ENCODE peak calls at places on chromosomes 11 and 22, in four cellular contexts. D is MM.1S, W is GM23338, S is PC-3. U is an unnamed sample.
A peak's percentile ranks its signal among the peaks of the same experiment; 100 is the strongest.

GRCh38 chr11:30741039-30741550 is 154.9 kb upstream of the MPPED2 start:
- DNase-seq in S (no peak), D (no peak), W (no peak), U (peak; percentile 68)

GRCh38 chr11:102599642-102600261 is 25.4 kb downstream of the MMP20 start:
- DNase-seq in W (no peak), D (no peak), S (peak; percentile 96), U (peak; percentile 72)

GRCh38 chr11:93500759-93501158 is 42.4 kb downstream of the SMCO4 start:
- DNase-seq in W (no peak), S (no peak), D (no peak), U (no peak)

GRCh38 chr11:40139507-40139906 is 1319.9 kb downstream of the LRRC4C start:
- DNase-seq in S (no peak), D (no peak), W (no peak), U (no peak)

GRCh38 chr11:119681537-119681936 is 47.5 kb downstream of the NECTIN1 start:
- DNase-seq in D (no peak), W (no peak), S (no peak), U (no peak)

GRCh38 chr22:50209893-50210292 is 9.1 kb downstream of the SELENOO start:
- DNase-seq in W (peak; percentile 75), D (peak; percentile 67), S (peak; percentile 66), U (peak; percentile 74)

GRCh38 chr11:94837317-94837716 is 69.2 kb downstream of the AMOTL1 start:
- DNase-seq in W (no peak), D (no peak), S (no peak), U (no peak)

GRCh38 chr11:65895482-65895981 is 4.7 kb downstream of the FOSL1 start:
- DNase-seq in W (no peak), D (no peak), S (peak; percentile 54), U (no peak)

DNA sequence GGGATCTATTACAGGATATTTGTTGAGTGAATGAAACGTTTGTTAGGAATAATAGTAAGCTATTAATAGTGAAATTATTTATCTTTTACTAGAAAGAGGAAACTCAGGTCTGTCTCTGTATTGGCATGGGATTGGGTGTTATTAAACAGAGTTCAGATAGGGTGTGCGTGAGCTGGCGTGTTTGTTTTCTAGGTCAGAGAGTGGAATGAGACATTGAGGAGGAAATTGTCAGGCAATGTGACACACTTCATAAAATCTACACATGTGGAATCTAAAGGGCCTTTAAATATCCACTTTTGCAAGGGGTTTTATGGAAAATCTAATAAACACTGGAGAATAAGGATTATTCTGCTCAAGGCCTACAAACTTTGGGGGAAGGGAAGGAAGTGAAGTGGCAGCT is 552.9 kb downstream of the NTM start:
- DNase-seq in W (no peak), D (no peak), S (peak; percentile 80), U (peak; percentile 15)
- TF ChIP-seq EZH2phosphoT487 in W (no peak), D (no peak), S (no peak), U (no peak)

GRCh38 chr11:71307811-71308645 is 55.7 kb upstream of the SHANK2 start:
- DNase-seq in D (no peak), S (peak; percentile 58), W (no peak), U (no peak)
- H3K27ac ChIP-seq in D (no peak overlapping the region), S (no peak overlapping the region), W (no peak overlapping the region), U (no peak overlapping the region)

GRCh38 chr11:112655386-112655785 is 305.8 kb upstream of the NCAM1 start:
- DNase-seq in W (no peak), S (no peak), D (no peak), U (peak; percentile 44)
- TF ChIP-seq CTCF in W (peak; percentile 33), S (no peak), D (no peak), U (no peak)

GRCh38 chr11:77152846-77153245 is 24.8 kb downstream of the MYO7A start:
- DNase-seq in D (no peak), W (no peak), S (no peak), U (no peak)
- TF ChIP-seq EZH2phosphoT487 in D (no peak), W (no peak), S (no peak), U (no peak)

GRCh38 chr11:96257036-96257435 is 86.0 kb downstream of the MAML2 start:
- DNase-seq in S (no peak), D (no peak), W (no peak), U (no peak)
- H3K27ac ChIP-seq in S (no peak overlapping the region), D (peak overlapping the region; percentile 83), W (no peak overlapping the region), U (peak overlapping the region; percentile 62)

U was measured in hepatocyte.